ENCODE peak calls at places on chromosomes 13 and 19, in nine cellular contexts. S is HFFc6; C is kidney; W is lower leg skin; M is heart right ventricle; T is CD8-positive, alpha-beta T cell; D is tibial nerve; X is ovary; K is PC-9. B is an unnamed sample.

GRCh38 chr13:24135674-24136300 is 24.7 kb upstream of the SPATA13 start:
- DNase-seq in S (peak), C (no peak), W (no peak), M (no peak), T (no peak), D (no peak), X (no peak), K (no peak), B (peak)

GRCh38 chr13:113118328-113119021 is 4.1 kb upstream of the F10 start:
- DNase-seq in S (no peak), C (peak), W (no peak), M (no peak), T (no peak), D (no peak), X (peak), K (no peak), B (no peak)

GRCh38 chr13:46687810-46688209 is 109.2 kb downstream of the ESD start:
- DNase-seq in S (peak), C (no peak), W (no peak), M (no peak), T (peak), D (no peak), X (no peak), K (peak), B (no peak)

GRCh38 chr19:3576696-3577443 is 4.1 kb downstream of the HMG20B start:
- DNase-seq in S (no peak), C (no peak), W (no peak), M (peak), T (no peak), D (no peak), X (peak), K (no peak), B (no peak)

GRCh38 chr19:28303502-28303901 is 909.4 kb downstream of the UQCRFS1 start:
- DNase-seq in S (no peak), C (no peak), W (no peak), M (no peak), T (no peak), D (no peak), X (no peak), K (no peak), B (no peak)

GRCh38 chr19:32067686-32068085 is 277.7 kb upstream of the ZNF507 start:
- DNase-seq in S (no peak), C (no peak), W (no peak), M (no peak), T (no peak), D (no peak), X (no peak), K (no peak), B (no peak)

GRCh38 chr19:7658219-7658686 is 10.6 kb upstream of the RETN start:
- DNase-seq in S (no peak), C (no peak), W (no peak), M (no peak), T (peak), D (no peak), X (no peak), K (no peak), B (no peak)

GRCh38 chr19:48654299-48655059 is 8.5 kb upstream of the CA11 start:
- DNase-seq in S (no peak), C (no peak), W (no peak), M (no peak), T (no peak), D (no peak), X (no peak), K (no peak), B (no peak)

GRCh38 chr13:48804836-48805601 is 151.3 kb downstream of the CYSLTR2 start:
- DNase-seq in S (no peak), C (no peak), W (no peak), M (no peak), T (no peak), D (no peak), X (no peak), K (no peak), B (peak)

GRCh38 chr19:6226444-6227155 is 53.2 kb downstream of the MLLT1 start:
- DNase-seq in S (no peak), C (peak), W (no peak), M (no peak), T (no peak), D (no peak), X (no peak), K (no peak), B (no peak)

GRCh38 chr19:42281175-42282035 is 12.4 kb downstream of the CIC start:
- DNase-seq in S (no peak), C (peak), W (peak), M (peak), T (peak), D (peak), X (peak), K (peak), B (no peak)

GRCh38 chr19:38508507-38508906 is 75.0 kb downstream of the RYR1 start:
- DNase-seq in S (no peak), C (no peak), W (no peak), M (no peak), T (no peak), D (no peak), X (no peak), K (no peak), B (no peak)

GRCh38 chr19:38557205-38557799 is 60.5 kb downstream of the MAP4K1 start:
- DNase-seq in S (no peak), C (no peak), W (no peak), M (no peak), T (peak), D (no peak), X (no peak), K (peak), B (no peak)

GRCh38 chr13:23966691-23967615 is 69.7 kb upstream of the C1QTNF9B start:
- DNase-seq in S (no peak), C (no peak), W (no peak), M (no peak), T (peak), D (no peak), X (no peak), K (no peak), B (no peak)

GRCh38 chr19:58471736-58472135 is 4.4 kb upstream of the ZNF446 start:
- DNase-seq in S (no peak), C (no peak), W (no peak), M (no peak), T (no peak), D (no peak), X (no peak), K (no peak), B (no peak)

GRCh38 chr19:29749450-29749849 is 34.4 kb upstream of the C19orf12 start:
- DNase-seq in S (no peak), C (no peak), W (no peak), M (no peak), T (no peak), D (no peak), X (no peak), K (no peak), B (no peak)

GRCh38 chr13:45108716-45109706 is 11.3 kb upstream of the GTF2F2 start:
- DNase-seq in S (no peak), C (no peak), W (no peak), M (no peak), T (no peak), D (no peak), X (no peak), K (no peak), B (no peak)

GRCh38 chr13:75643693-75644092 is 7.6 kb downstream of the LMO7 start:
- DNase-seq in S (no peak), C (no peak), W (no peak), M (no peak), T (no peak), D (no peak), X (no peak), K (no peak), B (no peak)

GRCh38 chr13:26929971-26930730 is 169.6 kb upstream of the GPR12 start:
- DNase-seq in S (peak), C (no peak), W (peak), M (peak), T (peak), D (peak), X (peak), K (peak), B (no peak)

GRCh38 chr13:39498471-39499114 is 104.4 kb downstream of the LHFPL6 start:
- DNase-seq in S (no peak), C (no peak), W (no peak), M (no peak), T (no peak), D (no peak), X (no peak), K (no peak), B (no peak)

GRCh38 chr19:8459520-8460260 is 14.9 kb downstream of the HNRNPM start:
- DNase-seq in S (peak), C (no peak), W (no peak), M (no peak), T (no peak), D (no peak), X (no peak), K (peak), B (no peak)

GRCh38 chr19:40565355-40565754 is 11.3 kb upstream of the SHKBP1 start:
- DNase-seq in S (no peak), C (peak), W (no peak), M (no peak), T (no peak), D (no peak), X (no peak), K (no peak), B (no peak)

GRCh38 chr13:24282256-24282655 is 27.1 kb upstream of the C1QTNF9 start:
- DNase-seq in S (no peak), C (no peak), W (no peak), M (no peak), T (no peak), D (no peak), X (no peak), K (no peak), B (no peak)

GRCh38 chr13:77699059-77699680 is 1.7 kb downstream of the SLAIN1 start:
- DNase-seq in S (no peak), C (no peak), W (no peak), M (no peak), T (no peak), D (no peak), X (no peak), K (no peak), B (no peak)

GRCh38 chr13:77696006-77696862 is 1.3 kb upstream of the SLAIN1 start:
- DNase-seq in S (no peak), C (no peak), W (no peak), M (no peak), T (no peak), D (no peak), X (no peak), K (no peak), B (no peak)

GRCh38 chr13:77696863-77697207 is 652 bp upstream of the SLAIN1 start:
- DNase-seq in S (no peak), C (no peak), W (no peak), M (no peak), T (no peak), D (no peak), X (no peak), K (no peak), B (no peak)

GRCh38 chr13:77697208-77698103 is at the start of gene SLAIN1:
- DNase-seq in S (no peak), C (peak), W (peak), M (peak), T (peak), D (peak), X (peak), K (peak), B (no peak)

DNA sequence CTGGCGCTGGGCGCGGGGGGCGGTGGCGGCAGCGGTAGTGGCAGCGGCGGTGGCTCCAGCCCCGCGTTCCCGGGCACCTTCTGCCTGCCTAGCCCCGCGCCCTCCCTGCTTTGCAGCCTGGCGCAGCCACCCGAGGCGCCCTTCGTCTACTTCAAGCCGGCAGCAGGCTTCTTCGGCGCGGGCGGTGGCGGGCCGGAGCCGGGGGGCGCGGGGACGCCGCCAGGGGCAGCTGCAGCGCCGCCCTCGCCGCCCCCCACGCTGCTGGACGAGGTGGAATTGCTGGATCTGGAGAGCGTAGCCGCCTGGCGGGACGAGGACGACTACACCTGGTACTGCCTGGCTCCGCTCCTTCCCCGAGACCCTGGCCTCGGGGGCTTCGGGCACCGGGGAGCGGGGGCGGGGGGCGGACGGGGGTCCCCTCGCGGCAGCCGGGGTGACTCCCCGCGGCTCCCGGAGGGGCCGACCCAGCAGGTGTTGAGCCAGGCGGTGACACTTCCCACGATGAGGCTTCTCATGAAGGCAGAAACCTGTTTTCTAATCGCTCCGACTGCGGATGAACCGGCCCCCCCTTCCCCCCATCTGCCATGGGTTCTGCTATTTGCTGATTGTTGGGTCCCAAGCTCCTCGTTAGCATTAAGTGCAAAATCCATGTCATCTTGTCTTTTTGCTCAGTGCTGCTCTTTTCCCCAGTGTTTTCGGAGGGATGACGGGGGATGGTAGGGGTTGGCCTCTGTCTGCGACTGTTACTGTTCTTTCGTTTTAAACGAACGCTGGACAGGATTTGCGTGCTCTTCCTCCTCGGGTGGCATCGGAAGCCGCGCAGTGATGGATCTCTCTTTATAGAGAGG is 948 bp downstream of the SLAIN1 start:
- DNase-seq in S (no peak), C (peak), W (no peak), M (peak), T (peak), D (no peak), X (peak), K (peak), B (no peak)
- TF ChIP-seq CTCF in S (no peak), C (no peak), W (no peak), M (no peak), T (no peak), D (no peak), X (no peak), K (no peak), B (no peak)

GRCh38 chr19:11196406-11197287 is 698 bp downstream of the KANK2 start:
- DNase-seq in S (no peak), C (peak), W (no peak), M (peak), T (no peak), D (no peak), X (peak), K (peak), B (no peak)

GRCh38 chr19:11198769-11199469 is 1.6 kb upstream of the KANK2 start:
- DNase-seq in S (no peak), C (no peak), W (no peak), M (no peak), T (no peak), D (no peak), X (no peak), K (no peak), B (no peak)

GRCh38 chr19:11198175-11198534 is 810 bp upstream of the KANK2 start:
- DNase-seq in S (no peak), C (no peak), W (no peak), M (no peak), T (no peak), D (no peak), X (no peak), K (no peak), B (no peak)

GRCh38 chr19:11195681-11196080 is 1.7 kb downstream of the KANK2 start:
- DNase-seq in S (no peak), C (no peak), W (no peak), M (no peak), T (no peak), D (no peak), X (no peak), K (no peak), B (no peak)

DNA sequence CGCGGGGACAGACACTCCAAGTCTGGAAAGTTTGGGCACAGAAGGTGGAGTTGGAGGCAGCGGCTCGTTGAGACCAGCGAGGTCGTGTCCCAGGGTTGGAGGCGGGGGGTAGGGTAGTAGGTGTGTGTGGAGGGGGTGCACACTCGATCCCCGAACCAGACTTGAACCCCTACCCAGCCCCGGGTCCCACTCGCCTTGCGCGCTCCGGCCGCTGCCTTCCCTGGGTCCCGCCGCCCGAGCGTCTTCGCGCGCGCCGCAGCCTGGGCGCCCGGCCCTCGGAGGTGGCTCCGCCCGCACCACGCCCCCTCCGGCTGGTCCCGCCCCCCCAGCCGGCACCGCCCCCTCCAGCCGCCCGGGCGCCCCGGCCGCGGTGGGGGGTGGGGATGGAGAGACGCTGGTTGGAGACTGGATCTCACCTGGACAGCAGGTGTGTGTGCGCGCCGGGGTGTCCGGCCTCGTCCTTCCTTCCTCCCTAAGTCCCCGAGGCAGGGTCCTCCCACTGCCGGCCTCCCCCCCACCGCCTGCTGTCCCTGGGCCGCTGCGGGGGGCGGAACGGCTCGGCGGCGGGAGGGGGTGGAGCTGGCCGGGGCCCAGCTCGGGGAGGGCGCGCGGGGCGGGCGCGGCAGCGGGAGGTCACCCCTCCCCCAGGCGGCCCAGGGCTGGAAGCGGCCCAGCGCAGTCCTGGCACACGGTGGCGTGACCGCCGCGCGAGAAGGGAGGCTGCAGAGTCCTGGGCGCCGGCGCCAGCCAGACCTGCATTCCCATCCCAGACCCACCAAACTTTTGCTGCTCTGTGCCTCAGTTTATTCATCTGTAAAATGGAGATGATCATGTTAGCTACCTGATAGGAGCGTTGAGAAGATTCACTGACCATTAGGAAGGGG is at the start of gene KANK2:
- DNase-seq in S (peak), C (peak), W (peak), M (peak), T (peak), D (peak), X (peak), K (peak), B (no peak)
- TF ChIP-seq CTCF in S (peak), C (peak), W (no peak), M (peak), T (no peak), D (no peak), X (no peak), K (no peak), B (no peak)

GRCh38 chr19:18232540-18233223 is 6.4 kb upstream of the PDE4C start:
- DNase-seq in S (no peak), C (no peak), W (no peak), M (no peak), T (no peak), D (no peak), X (no peak), K (no peak), B (no peak)
- TF ChIP-seq CTCF in S (no peak), C (no peak), W (no peak), M (no peak), T (no peak), D (no peak), X (no peak), K (no peak), B (no peak)

DNA sequence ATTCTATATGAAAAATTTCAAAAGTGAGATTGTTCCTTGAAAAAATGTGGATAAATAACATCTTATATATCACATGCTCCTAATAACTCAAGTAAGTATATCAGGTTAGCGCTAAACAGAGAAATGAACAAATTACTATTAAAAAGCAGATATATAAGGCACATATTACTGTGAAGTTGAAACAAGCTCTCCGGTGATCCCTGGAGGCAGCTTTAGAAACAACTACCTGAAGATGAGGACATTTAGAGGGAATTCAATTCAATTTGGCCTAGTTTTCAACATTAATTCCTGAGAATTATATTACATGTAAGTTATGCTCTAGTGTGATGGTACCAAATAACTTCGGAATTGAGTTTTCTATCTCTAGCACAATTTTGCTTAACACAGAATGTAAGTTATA is 1373.6 kb upstream of the SPRY2 start:
- DNase-seq in S (no peak), C (no peak), W (no peak), M (no peak), T (no peak), D (no peak), X (no peak), K (no peak), B (no peak)
- TF ChIP-seq CTCF in S (no peak), C (no peak), W (no peak), M (no peak), T (no peak), D (no peak), X (no peak), K (no peak), B (no peak)

DNA sequence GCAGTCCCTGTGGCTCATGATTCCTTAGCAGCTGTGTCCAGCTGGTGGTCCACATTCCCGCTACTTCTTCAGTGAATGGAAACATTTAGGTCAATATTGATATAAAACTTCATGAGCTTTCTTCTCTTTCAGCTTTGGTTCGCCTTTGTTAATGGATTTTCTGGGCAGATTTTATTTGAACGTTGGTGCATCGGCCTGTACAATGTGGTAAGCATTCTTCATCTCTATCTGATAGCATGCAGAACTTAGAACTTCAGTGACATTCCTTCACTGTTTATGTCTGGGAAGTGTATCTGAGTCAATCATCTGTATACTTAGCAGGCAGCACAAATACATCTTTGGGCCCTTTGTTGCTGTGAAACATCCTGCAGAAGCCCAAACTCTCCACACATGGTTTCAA is 223.8 kb downstream of the SHISA2 start:
- DNase-seq in S (no peak), C (no peak), W (no peak), M (no peak), T (no peak), D (no peak), X (no peak), K (no peak), B (no peak)
- TF ChIP-seq CTCF in S (no peak), C (no peak), W (no peak), M (no peak), T (no peak), D (no peak), X (no peak), K (no peak), B (no peak)